ENCODE peak calls at places on chromosomes 11 and 22, in six cellular contexts. One of them, this sample, is unnamed.

GRCh38 chr22:17159504-17159951 is 451 bp upstream of the HDHD5 start:
- DNase-seq in right lobe of liver: peak; percentile 71
- DNase-seq in body of pancreas: peak; percentile 46
- DNase-seq in stomach: peak; percentile 62
- DNase-seq in Peyer's patch: peak; percentile 82
- DNase-seq in A549: peak; percentile 48
- DNase-seq in this sample: peak; percentile 60

GRCh38 chr11:56855217-56855616 is 106.7 kb upstream of the OR9G4 start:
- DNase-seq in Peyer's patch: no peak
- DNase-seq in right lobe of liver: no peak
- DNase-seq in stomach: peak; percentile 33
- DNase-seq in body of pancreas: no peak
- DNase-seq in A549: no peak
- DNase-seq in this sample: no peak

GRCh38 chr11:11265994-11266606 is 87.0 kb downstream of the CSNK2A3 start:
- DNase-seq in body of pancreas: peak; percentile 28
- DNase-seq in right lobe of liver: no peak
- DNase-seq in Peyer's patch: peak; percentile 65
- DNase-seq in stomach: peak; percentile 56
- DNase-seq in A549: peak; percentile 39
- DNase-seq in this sample: peak; percentile 38

GRCh38 chr22:38996105-38996504 is 14.0 kb downstream of the APOBEC3B start:
- DNase-seq in Peyer's patch: no peak
- DNase-seq in right lobe of liver: no peak
- DNase-seq in A549: no peak
- DNase-seq in body of pancreas: no peak
- DNase-seq in stomach: no peak
- DNase-seq in this sample: no peak

GRCh38 chr22:31477329-31477728 is 12.3 kb downstream of the EIF4ENIF1 start:
- DNase-seq in body of pancreas: no peak
- DNase-seq in A549: no peak
- DNase-seq in right lobe of liver: no peak
- DNase-seq in Peyer's patch: no peak
- DNase-seq in stomach: no peak
- DNase-seq in this sample: no peak

GRCh38 chr11:133579165-133580031 is 47.1 kb upstream of the OPCML start:
- DNase-seq in A549: no peak
- DNase-seq in Peyer's patch: no peak
- DNase-seq in stomach: no peak
- DNase-seq in right lobe of liver: no peak
- DNase-seq in body of pancreas: no peak
- DNase-seq in this sample: no peak

GRCh38 chr22:49907807-49908206 is 10.4 kb downstream of the ALG12 start:
- DNase-seq in body of pancreas: no peak
- DNase-seq in stomach: no peak
- DNase-seq in Peyer's patch: no peak
- DNase-seq in A549: no peak
- DNase-seq in right lobe of liver: no peak
- DNase-seq in this sample: no peak

GRCh38 chr11:96257972-96258951 is 84.7 kb downstream of the MAML2 start:
- DNase-seq in right lobe of liver: no peak
- DNase-seq in body of pancreas: no peak
- DNase-seq in A549: no peak
- DNase-seq in Peyer's patch: no peak
- DNase-seq in stomach: no peak
- DNase-seq in this sample: no peak

GRCh38 chr11:83554896-83555295 is 268.7 kb upstream of the CCDC90B start:
- DNase-seq in body of pancreas: no peak
- DNase-seq in stomach: no peak
- DNase-seq in A549: no peak
- DNase-seq in Peyer's patch: no peak
- DNase-seq in right lobe of liver: no peak
- DNase-seq in this sample: no peak

GRCh38 chr11:132099692-132100091 is 729.3 kb downstream of the NTM start:
- DNase-seq in stomach: no peak
- DNase-seq in body of pancreas: no peak
- DNase-seq in Peyer's patch: no peak
- DNase-seq in right lobe of liver: no peak
- DNase-seq in A549: no peak
- DNase-seq in this sample: no peak

GRCh38 chr11:87076874-87077429 is 39.2 kb downstream of the TMEM135 start:
- DNase-seq in A549: no peak
- DNase-seq in Peyer's patch: no peak
- DNase-seq in body of pancreas: no peak
- DNase-seq in stomach: no peak
- DNase-seq in right lobe of liver: no peak
- DNase-seq in this sample: no peak

GRCh38 chr11:130546438-130546837 is 98.0 kb downstream of the ADAMTS15 start:
- DNase-seq in body of pancreas: no peak
- DNase-seq in Peyer's patch: peak; percentile 28
- DNase-seq in right lobe of liver: no peak
- DNase-seq in stomach: no peak
- DNase-seq in A549: no peak
- DNase-seq in this sample: no peak

GRCh38 chr22:22364207-22364606 is 119.6 kb downstream of the VPREB1 start:
- DNase-seq in stomach: no peak
- DNase-seq in A549: no peak
- DNase-seq in body of pancreas: no peak
- DNase-seq in right lobe of liver: no peak
- DNase-seq in Peyer's patch: no peak
- DNase-seq in this sample: no peak

GRCh38 chr22:35622132-35622913 is 5.2 kb upstream of the MB start:
- DNase-seq in right lobe of liver: no peak
- DNase-seq in A549: peak; percentile 75
- DNase-seq in Peyer's patch: peak; percentile 80
- DNase-seq in body of pancreas: peak; percentile 56
- DNase-seq in stomach: peak; percentile 46
- DNase-seq in this sample: peak; percentile 51

GRCh38 chr11:72848846-72849466 is 34.7 kb downstream of the ATG16L2 start:
- DNase-seq in Peyer's patch: no peak
- DNase-seq in stomach: no peak
- DNase-seq in right lobe of liver: no peak
- DNase-seq in A549: peak; percentile 50
- DNase-seq in body of pancreas: no peak
- DNase-seq in this sample: no peak

GRCh38 chr11:120516461-120517389 is 5.2 kb downstream of the GRIK4 start:
- DNase-seq in stomach: no peak
- DNase-seq in Peyer's patch: no peak
- DNase-seq in A549: no peak
- DNase-seq in body of pancreas: no peak
- DNase-seq in right lobe of liver: peak; percentile 35
- DNase-seq in this sample: no peak

DNA sequence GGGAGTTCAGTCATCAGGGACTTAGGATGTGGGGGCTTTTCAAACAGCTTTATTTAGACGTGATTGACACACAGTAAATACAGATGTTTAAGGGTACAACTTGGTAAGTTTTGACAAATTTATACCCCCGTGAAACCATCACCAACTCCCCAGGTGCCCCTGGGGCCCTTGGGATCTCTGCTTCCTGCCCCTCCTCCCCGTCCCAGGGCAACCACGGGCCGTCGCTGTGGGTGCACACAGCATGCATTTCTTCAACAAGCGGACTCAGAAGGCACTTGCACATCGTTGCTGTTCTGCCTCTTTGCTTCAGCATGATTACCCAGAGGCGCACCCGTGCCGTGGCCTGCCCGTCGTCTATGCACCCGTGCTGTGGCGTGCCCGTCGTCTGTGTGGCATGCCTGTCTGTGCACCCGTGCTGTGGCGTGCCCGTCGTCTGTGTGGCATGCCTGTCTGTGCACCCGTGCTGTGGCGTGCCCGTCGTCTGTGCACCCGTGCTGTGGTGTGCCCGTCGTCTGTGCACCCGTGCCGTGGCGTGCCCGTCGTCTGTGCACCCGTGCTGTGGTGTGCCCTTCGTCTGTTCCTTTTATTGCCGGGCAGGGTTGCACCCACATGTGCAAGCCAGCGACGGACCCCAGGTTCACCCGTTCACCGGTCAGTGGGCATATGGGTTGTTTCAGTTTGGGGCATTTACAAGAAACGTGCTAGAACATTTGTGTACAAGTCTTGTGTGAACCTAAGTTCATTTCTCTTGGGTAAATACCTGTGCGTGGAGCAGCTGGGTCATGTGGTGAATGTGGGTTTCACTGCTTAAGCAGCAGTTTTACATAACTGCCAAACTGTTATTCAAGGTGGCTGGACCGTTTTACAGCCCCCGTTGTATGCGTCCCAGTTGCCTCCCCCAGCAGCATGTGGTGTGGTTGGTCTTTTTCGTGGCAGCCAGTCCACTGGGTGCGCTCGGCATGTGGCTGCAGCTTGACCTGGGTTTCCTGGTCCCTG is 8.3 kb downstream of the CD81 start:
- DNase-seq in Peyer's patch: no peak
- DNase-seq in A549: no peak
- DNase-seq in stomach: no peak
- DNase-seq in right lobe of liver: no peak
- DNase-seq in body of pancreas: no peak
- DNase-seq in this sample: no peak
- H3K4me3 ChIP-seq in Peyer's patch: no peak overlapping the region
- H3K4me3 ChIP-seq in A549: no peak overlapping the region
- H3K4me3 ChIP-seq in stomach: no peak overlapping the region
- H3K4me3 ChIP-seq in right lobe of liver: peak overlapping the region; percentile 9
- H3K4me3 ChIP-seq in body of pancreas: no peak overlapping the region
- H3K4me3 ChIP-seq in this sample: no peak overlapping the region

GRCh38 chr22:20016734-20017621 is at the start of gene ARVCF:
- DNase-seq in stomach: peak; percentile 93
- DNase-seq in A549: peak; percentile 88
- DNase-seq in right lobe of liver: peak; percentile 95
- DNase-seq in body of pancreas: peak; percentile 93
- DNase-seq in Peyer's patch: peak; percentile 96
- DNase-seq in this sample: peak; percentile 96
- H3K4me1 ChIP-seq in stomach: peaks cover 16% of the 10 kb centered on the region
- H3K4me1 ChIP-seq in A549: peaks cover 14% of the 10 kb centered on the region
- H3K4me1 ChIP-seq in right lobe of liver: no peaks in the 10 kb centered on the region
- H3K4me1 ChIP-seq in body of pancreas: peaks cover 34% of the 10 kb centered on the region
- H3K4me1 ChIP-seq in Peyer's patch: no peaks in the 10 kb centered on the region
- H3K4me1 ChIP-seq in this sample: peaks cover 13% of the 10 kb centered on the region

DNA sequence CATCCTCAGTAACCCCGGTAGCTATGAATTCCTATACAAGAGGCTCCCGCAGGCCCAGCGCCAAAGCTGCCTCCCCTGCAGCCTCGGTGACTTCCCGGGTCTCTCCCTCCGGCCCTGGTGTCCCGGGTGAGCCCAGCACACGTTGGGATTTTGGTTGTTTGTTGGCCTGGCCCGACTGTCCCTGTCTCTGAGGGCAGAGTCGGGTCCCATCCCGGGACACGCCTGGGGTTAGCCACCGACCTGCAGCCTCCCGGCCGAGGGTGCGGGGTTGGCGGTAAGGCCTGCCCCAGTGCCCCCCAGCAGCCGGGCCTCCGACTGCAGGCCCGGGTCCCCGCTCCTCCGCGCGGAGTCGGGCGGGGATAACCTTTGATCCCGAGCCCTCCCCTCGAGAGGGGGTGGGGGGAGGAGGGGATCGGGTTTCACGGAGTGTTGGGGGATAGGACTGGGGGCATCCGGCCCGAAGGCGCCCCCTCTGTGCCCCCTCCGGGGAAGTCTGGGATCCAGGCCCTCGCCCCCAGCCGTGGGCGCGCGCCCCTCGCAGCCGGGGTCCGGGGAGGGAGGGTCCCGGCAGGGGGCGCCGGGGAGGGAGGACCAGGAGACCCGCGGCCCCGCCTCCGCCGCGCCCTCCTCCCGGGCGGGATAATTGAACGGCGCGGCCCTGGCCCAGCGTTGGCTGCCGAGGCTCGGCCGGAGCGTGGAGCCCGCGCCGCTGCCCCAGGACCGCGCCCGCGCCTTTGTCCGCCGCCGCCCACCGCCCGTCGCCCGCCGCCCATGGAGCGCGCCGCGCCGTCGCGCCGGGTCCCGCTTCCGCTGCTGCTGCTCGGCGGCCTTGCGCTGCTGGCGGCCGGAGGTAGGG is at the start of gene FBLN1:
- DNase-seq in stomach: no peak
- DNase-seq in right lobe of liver: peak; percentile 43
- DNase-seq in Peyer's patch: no peak
- DNase-seq in A549: peak; percentile 42
- DNase-seq in body of pancreas: no peak
- DNase-seq in this sample: no peak
- TF ChIP-seq POLR2A in stomach: no peak
- TF ChIP-seq POLR2A in right lobe of liver: no peak
- TF ChIP-seq POLR2A in Peyer's patch: no peak
- TF ChIP-seq POLR2A in A549: peak; percentile 57
- TF ChIP-seq POLR2A in body of pancreas: no peak
- TF ChIP-seq POLR2A in this sample: no peak

DNA sequence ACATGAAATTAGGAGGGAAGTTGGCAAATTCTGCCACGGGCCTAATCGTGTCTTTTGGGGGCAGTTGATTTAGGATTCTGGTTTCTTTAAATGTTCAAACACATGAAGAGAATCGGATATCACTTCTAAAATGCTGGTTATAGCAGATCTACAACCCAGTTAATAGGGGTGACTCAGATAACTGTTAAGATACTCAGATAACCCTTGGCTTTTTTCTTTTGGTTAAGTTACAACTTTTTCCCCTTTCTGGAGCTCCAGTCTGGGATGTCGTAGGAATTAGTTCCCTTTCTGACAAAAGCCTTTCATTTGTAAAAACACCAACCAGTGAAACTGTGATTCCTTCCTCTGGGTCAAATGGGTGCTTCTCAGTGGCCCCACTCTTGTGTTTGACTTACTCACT is 976 bp downstream of the DEPDC7 start:
- DNase-seq in body of pancreas: no peak
- DNase-seq in stomach: no peak
- DNase-seq in right lobe of liver: no peak
- DNase-seq in Peyer's patch: no peak
- DNase-seq in A549: no peak
- DNase-seq in this sample: no peak
- H3K4me3 ChIP-seq in body of pancreas: no peak overlapping the region
- H3K4me3 ChIP-seq in stomach: peak overlapping the region; percentile 78
- H3K4me3 ChIP-seq in right lobe of liver: peak overlapping the region; percentile 71
- H3K4me3 ChIP-seq in Peyer's patch: peak overlapping the region; percentile 66
- H3K4me3 ChIP-seq in A549: peak overlapping the region; percentile 82
- H3K4me3 ChIP-seq in this sample: no peak overlapping the region

DNA sequence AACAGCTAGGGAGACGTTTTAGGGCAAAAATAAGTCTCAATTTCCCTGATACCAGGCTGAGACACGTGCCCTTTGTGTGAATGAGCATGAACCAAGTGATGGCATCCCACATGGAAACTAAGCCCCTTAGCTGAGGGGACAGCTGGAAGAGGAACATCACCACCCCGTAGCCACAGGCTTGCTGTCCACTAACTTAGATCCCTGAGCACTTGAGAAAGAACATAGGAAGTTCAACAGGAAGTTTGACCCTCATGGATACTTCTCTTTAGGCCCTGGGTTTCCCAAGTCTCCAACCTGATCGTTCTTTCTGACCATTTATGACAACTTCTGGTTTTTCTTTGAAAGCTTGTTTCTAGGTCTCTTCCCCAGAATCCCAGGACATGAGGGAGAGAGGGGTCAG is 11.6 kb upstream of the CKAP5 start:
- DNase-seq in right lobe of liver: no peak
- DNase-seq in body of pancreas: no peak
- DNase-seq in A549: no peak
- DNase-seq in Peyer's patch: no peak
- DNase-seq in stomach: no peak
- DNase-seq in this sample: no peak
- H3K4me1 ChIP-seq in right lobe of liver: no peaks in the 10 kb centered on the region
- H3K4me1 ChIP-seq in body of pancreas: no peaks in the 10 kb centered on the region
- H3K4me1 ChIP-seq in A549: no peaks in the 10 kb centered on the region
- H3K4me1 ChIP-seq in Peyer's patch: no peaks in the 10 kb centered on the region
- H3K4me1 ChIP-seq in stomach: no peaks in the 10 kb centered on the region
- H3K4me1 ChIP-seq in this sample: peaks cover 5% of the 10 kb centered on the region

GRCh38 chr11:62889484-62890437 is 9.1 kb downstream of the SLC3A2 start:
- DNase-seq in A549: peak; percentile 71
- DNase-seq in Peyer's patch: peak; percentile 68
- DNase-seq in stomach: no peak
- DNase-seq in right lobe of liver: no peak
- DNase-seq in body of pancreas: no peak
- DNase-seq in this sample: peak; percentile 62
- TF ChIP-seq POLR2A in A549: peak; percentile 7
- TF ChIP-seq POLR2A in Peyer's patch: no peak
- TF ChIP-seq POLR2A in stomach: no peak
- TF ChIP-seq POLR2A in right lobe of liver: no peak
- TF ChIP-seq POLR2A in body of pancreas: no peak
- TF ChIP-seq POLR2A in this sample: no peak

This sample was measured in adrenal gland.